ENCODE peak calls at places on chromosomes 4 and X, in five cellular contexts. Z is aorta, J is PC-3, F is esophagus squamous epithelium, N is foreskin keratinocyte. T is an unnamed sample.

GRCh38 chr4:180598281-180598680 is 1644.9 kb upstream of the TENM3 start:
- DNase-seq in Z (no peak), N (no peak), F (no peak), J (no peak), T (no peak)

GRCh38 chr4:171378323-171378722 is 434.9 kb upstream of the GALNTL6 start:
- DNase-seq in Z (no peak), F (no peak), J (peak; percentile 16), N (no peak), T (no peak)

GRCh38 chrX:70478521-70478920 is 33.9 kb downstream of the DLG3 start:
- DNase-seq in F (no peak), J (no peak), Z (no peak), N (no peak), T (no peak)

GRCh38 chr4:74376888-74377483 is 12.0 kb downstream of the EREG start:
- DNase-seq in Z (no peak), F (no peak), N (no peak), J (peak; percentile 60), T (no peak)

GRCh38 chr4:98938386-98938785 is 9.5 kb upstream of the EIF4E start:
- DNase-seq in N (no peak), Z (no peak), J (peak; percentile 52), F (no peak), T (no peak)

GRCh38 chr4:102717448-102718092 is 43.2 kb downstream of the MANBA start:
- DNase-seq in F (no peak), N (peak; percentile 45), J (peak; percentile 30), Z (no peak), T (peak; percentile 10)

GRCh38 chr4:174394915-174395314 is 111.2 kb downstream of the CEP44 start:
- DNase-seq in F (no peak), J (peak; percentile 67), N (peak; percentile 57), Z (no peak), T (peak; percentile 64)

GRCh38 chr4:184433258-184433892 is 41.0 kb downstream of the IRF2 start:
- DNase-seq in J (no peak), N (no peak), F (no peak), Z (no peak), T (no peak)

GRCh38 chrX:124098089-124098488 is 136.6 kb downstream of the STAG2 start:
- DNase-seq in N (no peak), F (no peak), Z (no peak), J (peak; percentile 53), T (no peak)

DNA sequence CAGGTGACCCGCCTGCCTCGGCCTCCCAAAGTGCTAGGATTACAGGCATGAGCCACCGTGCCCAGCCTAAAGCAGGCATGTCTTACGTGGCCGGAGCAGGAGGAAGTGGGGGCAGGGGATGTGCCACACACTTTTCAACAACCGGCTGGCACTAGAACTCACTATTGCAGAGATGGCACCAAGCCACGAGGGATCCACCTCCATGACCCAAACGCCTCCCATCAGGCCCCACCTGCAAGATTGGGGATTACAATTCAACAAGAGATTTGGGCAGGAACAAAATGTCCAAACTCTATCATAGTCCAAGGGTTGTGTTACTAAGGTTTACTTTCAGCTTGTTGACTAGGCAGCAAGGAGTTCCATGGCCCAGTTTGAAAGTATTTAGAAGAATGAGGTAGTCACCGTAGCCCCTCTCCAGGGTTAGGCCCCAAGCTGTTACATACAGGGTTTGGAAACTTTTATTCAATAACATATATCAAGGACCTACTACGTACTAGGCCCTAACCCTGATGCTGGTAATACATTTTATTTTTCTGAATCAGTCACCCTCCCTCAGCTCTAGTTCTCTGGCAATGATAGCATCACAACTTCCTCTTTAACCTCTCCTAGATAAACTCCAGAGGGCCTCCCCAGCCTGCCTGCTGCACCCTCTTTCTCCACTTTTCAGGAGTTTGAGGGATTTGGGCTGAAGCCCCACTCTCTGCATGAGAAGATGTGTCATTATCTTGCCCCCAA is 18.0 kb upstream of the TBC1D14 start:
- DNase-seq in Z (no peak), N (no peak), F (no peak), J (no peak), T (no peak)
- H3K27ac ChIP-seq in Z (no peak overlapping the region), N (no peak overlapping the region), F (peak overlapping the region; percentile 61), J (no peak overlapping the region), T (no peak overlapping the region)

GRCh38 chr4:90198086-90198847 is 71.1 kb downstream of the CCSER1 start:
- DNase-seq in F (no peak), N (no peak), Z (no peak), J (no peak), T (no peak)
- H3K27ac ChIP-seq in F (no peak overlapping the region), N (no peak overlapping the region), Z (no peak overlapping the region), J (no peak overlapping the region), T (no peak overlapping the region)

DNA sequence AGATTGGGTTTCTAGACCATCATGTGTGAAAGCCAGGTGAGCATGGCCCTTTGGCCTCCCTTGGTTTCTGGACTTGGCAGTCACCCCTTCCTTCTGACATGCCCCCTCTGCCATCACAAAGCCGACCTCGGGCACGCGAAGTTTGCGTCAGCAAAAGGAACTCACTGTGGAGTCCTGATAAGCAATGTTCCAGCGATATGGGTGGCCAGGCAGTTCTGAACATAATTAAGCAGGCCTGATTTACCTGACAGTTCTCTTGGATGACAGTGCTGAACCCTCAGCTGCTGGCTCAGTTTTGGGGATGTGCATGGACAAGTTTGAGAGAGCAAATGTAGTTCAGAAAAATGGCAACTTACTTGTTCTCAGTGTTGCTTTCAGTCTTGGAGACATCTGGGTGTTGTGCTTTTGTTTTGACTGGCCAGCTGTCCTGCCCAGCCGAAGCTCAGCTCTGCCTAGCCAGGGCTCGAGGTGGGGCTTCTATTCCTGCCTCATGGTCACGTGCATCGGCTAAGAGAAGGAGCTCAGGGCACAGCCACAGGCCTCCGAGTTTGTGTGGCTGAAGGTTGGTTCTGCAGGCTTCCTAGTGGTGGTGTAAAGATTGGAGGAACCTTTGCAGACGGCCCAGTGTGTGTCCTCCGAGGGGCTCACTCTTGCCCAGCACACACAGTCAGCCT is 78.3 kb downstream of the CLDN34 start:
- DNase-seq in Z (peak; percentile 70), F (no peak), J (no peak), N (no peak), T (no peak)
- H3K27ac ChIP-seq in Z (no peak overlapping the region), F (peak overlapping the region; percentile 74), J (no peak overlapping the region), N (no peak overlapping the region), T (peak overlapping the region; percentile 17)

GRCh38 chr4:75705198-75705712 is 19.1 kb upstream of the USO1 start:
- DNase-seq in N (no peak), J (no peak), F (no peak), Z (no peak), T (no peak)
- H3K27ac ChIP-seq in N (no peak overlapping the region), J (no peak overlapping the region), F (no peak overlapping the region), Z (no peak overlapping the region), T (no peak overlapping the region)

DNA sequence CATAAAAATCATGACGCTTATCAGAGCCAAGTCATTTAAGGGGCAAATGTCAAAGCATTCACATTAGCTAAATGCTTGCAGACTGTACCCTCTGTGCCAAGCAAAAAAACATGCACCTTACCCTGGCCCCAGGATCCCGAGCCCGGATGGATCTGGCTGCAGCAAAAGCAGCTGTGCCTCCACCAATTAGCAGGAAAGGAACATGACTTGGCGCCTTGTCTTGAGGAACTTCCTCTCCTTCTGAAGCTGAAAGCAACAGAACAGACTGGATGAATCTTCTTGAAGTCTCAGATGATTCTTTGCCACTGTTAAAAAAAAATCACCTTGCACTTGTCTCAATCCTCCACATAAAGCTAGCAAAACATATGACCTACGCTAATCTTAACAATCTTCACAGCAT is 18.0 kb downstream of the AIFM1 start:
- DNase-seq in J (no peak), N (no peak), Z (no peak), F (no peak), T (no peak)
- H3K27ac ChIP-seq in J (no peak overlapping the region), N (no peak overlapping the region), Z (no peak overlapping the region), F (no peak overlapping the region), T (no peak overlapping the region)

T was measured in epithelial cell of prostate.